ENCODE peak calls at places on chromosome 1, in four cellular contexts. One of them, this sample, is unnamed.

GRCh38 chr1:92862605-92863004 is 30.8 kb downstream of the RPL5 start:
- DNase-seq in K562: no peak
- DNase-seq in gastrocnemius medialis: no peak
- DNase-seq in cardiac muscle cell: no peak
- DNase-seq in this sample: no peak

GRCh38 chr1:67760030-67760821 is 73.0 kb downstream of the GNG12 start:
- DNase-seq in gastrocnemius medialis: no peak
- DNase-seq in K562: peak; percentile 75
- DNase-seq in cardiac muscle cell: peak; percentile 76
- DNase-seq in this sample: no peak

GRCh38 chr1:89989099-89989498 is 5.8 kb upstream of the ZNF326 start:
- DNase-seq in gastrocnemius medialis: no peak
- DNase-seq in cardiac muscle cell: no peak
- DNase-seq in K562: no peak
- DNase-seq in this sample: no peak

GRCh38 chr1:175208773-175209492 is 16.4 kb upstream of the KIAA0040 start:
- DNase-seq in K562: no peak
- DNase-seq in cardiac muscle cell: no peak
- DNase-seq in gastrocnemius medialis: no peak
- DNase-seq in this sample: no peak

GRCh38 chr1:177905686-177906085 is 64.2 kb downstream of the SEC16B start:
- DNase-seq in K562: no peak
- DNase-seq in gastrocnemius medialis: no peak
- DNase-seq in cardiac muscle cell: no peak
- DNase-seq in this sample: no peak

GRCh38 chr1:7940745-7941436 is at the start of gene TNFRSF9:
- DNase-seq in K562: peak; percentile 70
- DNase-seq in cardiac muscle cell: no peak
- DNase-seq in gastrocnemius medialis: no peak
- DNase-seq in this sample: peak; percentile 61

GRCh38 chr1:6210606-6211355 is 4.9 kb downstream of the RNF207 start:
- DNase-seq in K562: no peak
- DNase-seq in gastrocnemius medialis: no peak
- DNase-seq in cardiac muscle cell: no peak
- DNase-seq in this sample: no peak

GRCh38 chr1:165869343-165869742 is 41.9 kb downstream of the UCK2 start:
- DNase-seq in gastrocnemius medialis: no peak
- DNase-seq in K562: no peak
- DNase-seq in cardiac muscle cell: no peak
- DNase-seq in this sample: no peak

GRCh38 chr1:148263906-148264255 is 111.8 kb upstream of the NBPF11 start:
- DNase-seq in gastrocnemius medialis: no peak
- DNase-seq in cardiac muscle cell: no peak
- DNase-seq in K562: no peak
- DNase-seq in this sample: no peak

GRCh38 chr1:84303154-84303830 is 1.8 kb downstream of the SAMD13 start:
- DNase-seq in K562: peak; percentile 11
- DNase-seq in gastrocnemius medialis: no peak
- DNase-seq in cardiac muscle cell: peak; percentile 8
- DNase-seq in this sample: no peak

GRCh38 chr1:94105501-94105952 is 15.4 kb downstream of the ABCA4 start:
- DNase-seq in gastrocnemius medialis: no peak
- DNase-seq in K562: no peak
- DNase-seq in cardiac muscle cell: no peak
- DNase-seq in this sample: no peak

GRCh38 chr1:14661220-14661619 is 62.7 kb downstream of the KAZN start:
- DNase-seq in gastrocnemius medialis: no peak
- DNase-seq in cardiac muscle cell: no peak
- DNase-seq in K562: no peak
- DNase-seq in this sample: no peak

GRCh38 chr1:234921266-234922062 is 207.2 kb downstream of the TOMM20 start:
- DNase-seq in cardiac muscle cell: no peak
- DNase-seq in gastrocnemius medialis: no peak
- DNase-seq in K562: no peak
- DNase-seq in this sample: peak; percentile 79

GRCh38 chr1:188302746-188303145 is 1474.0 kb downstream of the PLA2G4A start:
- DNase-seq in gastrocnemius medialis: no peak
- DNase-seq in K562: no peak
- DNase-seq in cardiac muscle cell: no peak
- DNase-seq in this sample: no peak

GRCh38 chr1:151352001-151352718 is 5.1 kb upstream of the RFX5 start:
- DNase-seq in K562: peak; percentile 35
- DNase-seq in cardiac muscle cell: no peak
- DNase-seq in gastrocnemius medialis: no peak
- DNase-seq in this sample: peak; percentile 24

GRCh38 chr1:54581621-54582035 is 33.6 kb downstream of the ACOT11 start:
- DNase-seq in cardiac muscle cell: peak; percentile 72
- DNase-seq in gastrocnemius medialis: peak; percentile 95
- DNase-seq in K562: no peak
- DNase-seq in this sample: peak; percentile 90

GRCh38 chr1:178928985-178929384 is 58.1 kb upstream of the ANGPTL1 start:
- DNase-seq in K562: no peak
- DNase-seq in gastrocnemius medialis: no peak
- DNase-seq in cardiac muscle cell: no peak
- DNase-seq in this sample: no peak

DNA sequence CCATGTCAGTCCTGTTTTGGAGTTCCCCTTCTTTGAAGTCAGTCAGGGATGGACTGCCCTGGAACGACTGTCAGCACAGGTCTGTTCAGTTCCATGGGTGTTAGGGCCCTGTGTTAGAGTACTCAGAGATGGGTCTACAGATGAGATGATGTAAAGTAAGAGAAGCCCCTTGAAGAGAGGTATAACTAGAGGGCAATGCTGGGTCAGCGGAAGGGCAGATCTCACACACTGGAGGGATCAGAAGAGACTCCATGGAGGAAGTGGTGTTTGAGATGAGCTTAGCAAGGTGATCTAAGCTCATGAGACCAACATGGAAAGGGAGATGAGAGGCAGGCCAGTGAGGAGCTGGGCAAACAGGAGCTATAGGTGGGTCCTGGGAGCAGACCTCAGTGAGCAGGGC is 7.6 kb downstream of the PPFIA4 start:
- DNase-seq in K562: no peak
- DNase-seq in gastrocnemius medialis: no peak
- DNase-seq in cardiac muscle cell: no peak
- DNase-seq in this sample: peak; percentile 31
- H3K4me1 ChIP-seq in K562: no peaks in the 10 kb centered on the region
- H3K4me1 ChIP-seq in gastrocnemius medialis: peaks cover 52% of the 10 kb centered on the region
- H3K4me1 ChIP-seq in cardiac muscle cell: peaks cover 47% of the 10 kb centered on the region
- H3K4me1 ChIP-seq in this sample: peaks cover 27% of the 10 kb centered on the region

GRCh38 chr1:28540651-28541050 is 12.2 kb upstream of the TRNAU1AP start:
- DNase-seq in gastrocnemius medialis: no peak
- DNase-seq in K562: no peak
- DNase-seq in cardiac muscle cell: no peak
- DNase-seq in this sample: no peak

GRCh38 chr1:28538286-28538685 is 14.6 kb upstream of the TRNAU1AP start:
- DNase-seq in gastrocnemius medialis: no peak
- DNase-seq in cardiac muscle cell: no peak
- DNase-seq in K562: no peak
- DNase-seq in this sample: no peak

GRCh38 chr1:28535180-28535579 is 17.7 kb upstream of the TRNAU1AP start:
- DNase-seq in cardiac muscle cell: no peak
- DNase-seq in gastrocnemius medialis: no peak
- DNase-seq in K562: no peak
- DNase-seq in this sample: no peak

DNA sequence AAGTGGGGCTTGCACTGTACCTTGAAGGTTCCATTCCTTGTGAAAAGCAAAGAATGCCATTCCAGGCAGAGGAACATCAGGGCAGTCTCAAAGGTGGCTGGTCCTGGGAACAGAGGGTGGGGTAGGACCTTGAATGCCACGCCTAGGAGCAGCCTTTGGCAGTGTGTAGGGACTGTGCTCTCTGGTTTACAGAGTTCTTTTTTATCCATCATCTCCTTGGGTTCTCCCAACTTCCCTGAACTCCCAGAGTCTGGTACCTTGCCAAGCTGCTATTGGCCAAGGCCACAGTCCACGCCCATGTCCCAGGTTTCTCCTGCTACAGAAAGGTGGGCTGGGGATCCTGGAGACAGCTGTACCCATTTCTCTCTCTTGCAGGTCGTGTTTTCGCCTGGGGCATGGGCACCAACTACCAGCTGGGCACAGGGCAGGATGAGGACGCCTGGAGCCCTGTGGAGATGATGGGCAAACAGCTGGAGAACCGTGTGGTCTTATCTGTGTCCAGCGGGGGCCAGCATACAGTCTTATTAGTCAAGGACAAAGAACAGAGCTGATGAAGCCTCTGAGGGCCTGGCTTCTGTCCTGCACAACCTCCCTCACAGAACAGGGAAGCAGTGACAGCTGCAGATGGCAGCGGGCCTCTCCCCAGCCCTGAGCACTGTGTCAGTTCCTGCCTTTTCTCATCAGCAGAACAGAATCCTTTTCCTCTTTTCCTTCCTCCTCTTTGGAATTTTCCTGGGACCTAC is 15.3 kb upstream of the TRNAU1AP start:
- DNase-seq in gastrocnemius medialis: no peak
- DNase-seq in K562: no peak
- DNase-seq in cardiac muscle cell: peak; percentile 72
- DNase-seq in this sample: no peak
- H3K27ac ChIP-seq in gastrocnemius medialis: no peak overlapping the region
- H3K27ac ChIP-seq in K562: no peak overlapping the region
- H3K27ac ChIP-seq in cardiac muscle cell: peak overlapping the region; percentile 80
- H3K27ac ChIP-seq in this sample: no peak overlapping the region

DNA sequence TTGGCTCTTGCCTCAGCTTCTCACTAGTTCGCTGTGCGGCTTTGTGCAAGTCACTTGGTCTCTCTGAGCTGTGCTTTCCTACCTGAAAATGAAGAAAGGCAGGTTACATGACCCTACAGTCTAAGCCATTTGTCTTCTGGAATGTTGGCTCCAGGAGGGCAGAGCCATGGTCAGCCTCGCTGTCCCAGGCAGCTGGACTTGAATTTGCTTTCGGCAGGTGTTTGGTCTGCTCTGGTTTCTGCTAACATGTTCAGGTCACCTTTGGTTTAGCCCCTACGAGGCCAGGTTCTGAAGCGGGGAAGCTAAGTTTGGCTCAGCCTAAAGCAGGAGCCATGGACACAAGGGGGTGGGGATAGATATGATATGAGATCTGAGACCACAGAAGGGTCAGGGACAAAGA is 19.1 kb downstream of the LRRC38 start:
- DNase-seq in K562: no peak
- DNase-seq in gastrocnemius medialis: no peak
- DNase-seq in cardiac muscle cell: no peak
- DNase-seq in this sample: no peak
- H3K9me3 ChIP-seq in K562: no peaks in the 10 kb centered on the region
- H3K9me3 ChIP-seq in gastrocnemius medialis: no peaks in the 10 kb centered on the region
- H3K9me3 ChIP-seq in cardiac muscle cell: no peaks in the 10 kb centered on the region
- H3K9me3 ChIP-seq in this sample: no peaks in the 10 kb centered on the region

DNA sequence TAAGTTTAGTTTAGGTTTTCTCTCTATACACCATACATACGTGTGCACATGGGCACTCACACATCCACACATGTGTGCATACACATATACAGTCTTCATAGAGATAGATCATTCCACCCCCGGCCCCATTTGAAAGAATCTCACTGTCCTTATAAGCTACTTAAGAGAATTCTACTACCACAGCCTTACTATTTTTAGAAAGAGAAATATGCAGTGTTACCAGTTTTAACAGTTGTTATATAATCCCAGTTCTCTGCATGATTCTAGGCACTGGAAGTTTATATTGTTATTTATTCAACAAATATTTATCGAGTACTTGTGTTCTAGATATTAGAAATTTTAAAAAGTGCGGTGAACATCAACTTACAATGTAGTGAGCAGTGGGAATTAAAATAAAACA is 41.5 kb downstream of the KCTD3 start:
- DNase-seq in cardiac muscle cell: no peak
- DNase-seq in gastrocnemius medialis: no peak
- DNase-seq in K562: no peak
- DNase-seq in this sample: no peak
- H3K4me1 ChIP-seq in cardiac muscle cell: peaks cover 10% of the 10 kb centered on the region
- H3K4me1 ChIP-seq in gastrocnemius medialis: no peaks in the 10 kb centered on the region
- H3K4me1 ChIP-seq in K562: no peaks in the 10 kb centered on the region
- H3K4me1 ChIP-seq in this sample: no peaks in the 10 kb centered on the region

GRCh38 chr1:156813298-156813697 is 3.4 kb downstream of the SH2D2A start:
- DNase-seq in K562: no peak
- DNase-seq in gastrocnemius medialis: no peak
- DNase-seq in cardiac muscle cell: no peak
- DNase-seq in this sample: no peak
- H3K27ac ChIP-seq in K562: peak overlapping the region; percentile 86
- H3K27ac ChIP-seq in gastrocnemius medialis: no peak overlapping the region
- H3K27ac ChIP-seq in cardiac muscle cell: no peak overlapping the region
- H3K27ac ChIP-seq in this sample: no peak overlapping the region

DNA sequence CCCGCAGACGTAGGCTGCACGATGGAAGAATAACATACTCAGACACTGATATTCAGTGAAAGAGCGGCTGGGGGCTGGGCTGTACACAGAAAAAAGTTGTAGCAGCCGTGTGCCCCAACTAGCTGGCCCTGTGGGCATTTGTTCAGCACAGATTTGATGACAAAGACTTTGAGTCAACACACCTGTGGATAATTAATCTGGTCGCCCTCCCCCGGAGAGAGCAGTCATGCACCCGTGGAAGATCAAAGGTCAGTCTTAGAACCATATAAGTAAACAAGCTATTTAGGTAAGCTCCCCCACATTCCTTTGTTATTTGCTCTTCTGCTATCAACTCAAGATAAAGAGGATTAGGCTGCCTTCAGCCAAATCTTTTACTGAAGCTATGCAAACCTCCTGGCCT is 148.4 kb upstream of the HMCN1 start:
- DNase-seq in K562: no peak
- DNase-seq in gastrocnemius medialis: no peak
- DNase-seq in cardiac muscle cell: no peak
- DNase-seq in this sample: no peak
- H3K9me3 ChIP-seq in K562: no peaks in the 10 kb centered on the region
- H3K9me3 ChIP-seq in gastrocnemius medialis: no peaks in the 10 kb centered on the region
- H3K9me3 ChIP-seq in cardiac muscle cell: no peaks in the 10 kb centered on the region
- H3K9me3 ChIP-seq in this sample: no peaks in the 10 kb centered on the region

GRCh38 chr1:162222735-162223134 is 153.2 kb downstream of the NOS1AP start:
- DNase-seq in K562: no peak
- DNase-seq in cardiac muscle cell: no peak
- DNase-seq in gastrocnemius medialis: no peak
- DNase-seq in this sample: no peak
- H3K4me1 ChIP-seq in K562: no peaks in the 10 kb centered on the region
- H3K4me1 ChIP-seq in cardiac muscle cell: peaks cover 44% of the 10 kb centered on the region
- H3K4me1 ChIP-seq in gastrocnemius medialis: no peaks in the 10 kb centered on the region
- H3K4me1 ChIP-seq in this sample: no peaks in the 10 kb centered on the region

DNA sequence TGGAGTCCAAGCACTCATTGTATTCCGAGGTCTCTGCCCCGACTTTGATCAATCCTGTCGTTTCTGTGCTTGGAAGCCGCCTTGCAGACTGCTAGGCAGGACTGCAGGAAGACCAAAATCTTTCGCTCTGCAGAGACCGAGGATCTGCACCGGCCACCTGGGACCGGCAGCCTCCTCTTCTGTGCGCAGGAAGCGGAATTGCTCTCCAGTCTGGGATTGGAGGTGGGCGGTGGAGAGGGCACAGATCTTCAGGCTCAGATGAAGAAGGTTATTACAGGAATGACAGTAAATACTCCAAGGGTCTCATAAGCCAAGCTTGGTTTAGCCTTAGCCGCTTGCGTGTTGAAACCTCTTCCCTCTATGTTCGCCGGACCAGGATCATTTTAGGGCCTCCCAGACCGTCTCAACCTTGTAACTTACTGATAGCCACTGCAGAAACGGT is 1.0 kb downstream of the MIA3 start:
- DNase-seq in cardiac muscle cell: peak; percentile 46
- DNase-seq in gastrocnemius medialis: no peak
- DNase-seq in K562: peak; percentile 53
- DNase-seq in this sample: no peak
- H3K27ac ChIP-seq in cardiac muscle cell: no peak overlapping the region
- H3K27ac ChIP-seq in gastrocnemius medialis: peak overlapping the region; percentile 92
- H3K27ac ChIP-seq in K562: peak overlapping the region; percentile 84
- H3K27ac ChIP-seq in this sample: peak overlapping the region; percentile 82

GRCh38 chr1:226723640-226724532 is 15.2 kb downstream of the ITPKB start:
- DNase-seq in K562: peak; percentile 58
- DNase-seq in cardiac muscle cell: peak; percentile 62
- DNase-seq in gastrocnemius medialis: no peak
- DNase-seq in this sample: no peak
- H3K9me3 ChIP-seq in K562: no peaks in the 10 kb centered on the region
- H3K9me3 ChIP-seq in cardiac muscle cell: no peaks in the 10 kb centered on the region
- H3K9me3 ChIP-seq in gastrocnemius medialis: no peaks in the 10 kb centered on the region
- H3K9me3 ChIP-seq in this sample: no peaks in the 10 kb centered on the region